ENCODE peak calls at places on chromosome 1, in nine cellular contexts. R is HCT116, J is neural progenitor cell, N is OCI-LY7, D is PC-3, Y is GM23338, O is MM.1S, Q is hepatocyte, B is SK-N-SH. U is an unnamed sample.

GRCh38 chr1:245962453-245962852 is 544.6 kb downstream of the SMYD3 start:
- DNase-seq in R (no peak), Y (no peak), J (no peak), D (no peak), N (no peak), O (no peak), B (no peak), Q (no peak), U (no peak)

GRCh38 chr1:230986976-230987375 is 8.1 kb downstream of the ARV1 start:
- DNase-seq in J (no peak), O (no peak), D (peak; percentile 77), Q (no peak), Y (no peak), N (no peak), R (no peak), B (no peak), U (peak; percentile 88)

GRCh38 chr1:160365325-160365724 is 1.5 kb upstream of the NHLH1 start:
- DNase-seq in B (no peak), Y (no peak), R (no peak), O (no peak), D (no peak), N (no peak), J (no peak), Q (no peak), U (no peak)

GRCh38 chr1:246155923-246156322 is 351.2 kb downstream of the SMYD3 start:
- DNase-seq in B (no peak), D (peak; percentile 76), J (no peak), Y (no peak), O (no peak), N (no peak), Q (no peak), R (no peak), U (peak; percentile 58)

GRCh38 chr1:162223488-162223887 is 153.2 kb downstream of the SPATA46 start:
- DNase-seq in Y (no peak), D (peak; percentile 25), R (no peak), B (no peak), N (no peak), O (no peak), Q (no peak), J (no peak), U (no peak)

GRCh38 chr1:40078512-40079333 is 18.3 kb downstream of the PPT1 start:
- DNase-seq in O (peak; percentile 52), J (peak; percentile 69), B (peak; percentile 70), R (peak; percentile 41), D (peak; percentile 86), N (peak; percentile 70), Q (peak; percentile 74), Y (peak; percentile 88), U (peak; percentile 64)

GRCh38 chr1:208455821-208456220 is 211.6 kb upstream of the PLXNA2 start:
- DNase-seq in N (no peak), J (peak; percentile 35), O (no peak), R (no peak), Q (no peak), B (no peak), Y (no peak), D (peak; percentile 70), U (peak; percentile 51)

GRCh38 chr1:52365091-52365745 is 787 bp downstream of the CC2D1B start:
- DNase-seq in O (peak; percentile 32), B (peak; percentile 48), N (peak; percentile 59), R (no peak), D (peak; percentile 53), Y (peak; percentile 49), J (peak; percentile 44), Q (peak; percentile 81), U (peak; percentile 82)

GRCh38 chr1:212611000-212611636 is 2.6 kb downstream of the ATF3 start:
- DNase-seq in N (no peak), D (no peak), Q (no peak), J (no peak), R (no peak), B (no peak), Y (no peak), O (no peak), U (no peak)

GRCh38 chr1:59701376-59701775 is 113.4 kb upstream of the HOOK1 start:
- DNase-seq in O (no peak), D (no peak), B (no peak), R (no peak), N (no peak), J (no peak), Q (no peak), Y (no peak), U (peak; percentile 58)

GRCh38 chr1:31897534-31898100 is 40.6 kb downstream of the PTP4A2 start:
- DNase-seq in N (no peak), Q (no peak), D (peak; percentile 21), Y (no peak), R (no peak), B (peak; percentile 55), J (no peak), O (no peak), U (no peak)

DNA sequence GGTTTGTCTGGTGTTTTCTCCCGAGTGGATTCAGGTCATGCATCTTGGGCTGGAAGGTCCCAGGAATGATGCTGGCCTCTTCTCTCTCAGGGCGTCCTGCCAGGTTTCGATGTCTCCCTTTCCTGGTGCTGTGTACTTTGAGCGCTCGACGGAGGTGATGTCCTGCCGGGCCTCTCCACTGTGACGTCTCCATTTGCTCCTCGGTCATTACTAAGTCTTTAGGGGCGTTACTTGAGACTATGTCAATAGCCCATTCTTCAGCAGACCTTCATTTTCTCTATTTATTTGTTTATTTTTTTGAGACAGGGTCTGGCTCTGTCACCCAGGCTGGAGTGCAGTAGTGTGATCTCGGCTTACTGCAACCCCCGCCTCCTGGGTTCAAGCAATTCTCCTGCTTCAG is 37.2 kb upstream of the TNFRSF1B start:
- DNase-seq in J (no peak), R (no peak), B (no peak), D (no peak), Q (no peak), N (no peak), Y (no peak), O (no peak), U (no peak)
- H3K4me2 ChIP-seq in J (no peak overlapping the region), R (no peak overlapping the region), B (no peak overlapping the region), D (no peak overlapping the region), Q (no peak overlapping the region), N (no peak overlapping the region), Y (no peak overlapping the region), O (no peak overlapping the region), U (no peak overlapping the region)

GRCh38 chr1:54442185-54442584 is 36.0 kb upstream of the SSBP3 start:
- DNase-seq in J (no peak), O (no peak), D (no peak), Y (no peak), R (no peak), Q (no peak), B (no peak), N (no peak), U (no peak)
- TF ChIP-seq EZH2phosphoT487 in J (no peak), O (no peak), D (no peak), Y (no peak), R (no peak), Q (no peak), B (no peak), N (no peak), U (no peak)

GRCh38 chr1:201834621-201835020 is 5.7 kb downstream of the IPO9 start:
- DNase-seq in N (no peak), R (no peak), B (no peak), J (no peak), D (no peak), Y (no peak), Q (no peak), O (no peak), U (no peak)
- H4K20me1 ChIP-seq in N (peaks cover 46% of the 10 kb centered on the region), R (peaks cover 14% of the 10 kb centered on the region), B (peaks cover 66% of the 10 kb centered on the region), J (peaks cover 99% of the 10 kb centered on the region), D (peaks cover 18% of the 10 kb centered on the region), Y (peaks cover 71% of the 10 kb centered on the region), Q (peaks cover 11% of the 10 kb centered on the region), O (peaks cover 65% of the 10 kb centered on the region), U (no peaks in the 10 kb centered on the region)

DNA sequence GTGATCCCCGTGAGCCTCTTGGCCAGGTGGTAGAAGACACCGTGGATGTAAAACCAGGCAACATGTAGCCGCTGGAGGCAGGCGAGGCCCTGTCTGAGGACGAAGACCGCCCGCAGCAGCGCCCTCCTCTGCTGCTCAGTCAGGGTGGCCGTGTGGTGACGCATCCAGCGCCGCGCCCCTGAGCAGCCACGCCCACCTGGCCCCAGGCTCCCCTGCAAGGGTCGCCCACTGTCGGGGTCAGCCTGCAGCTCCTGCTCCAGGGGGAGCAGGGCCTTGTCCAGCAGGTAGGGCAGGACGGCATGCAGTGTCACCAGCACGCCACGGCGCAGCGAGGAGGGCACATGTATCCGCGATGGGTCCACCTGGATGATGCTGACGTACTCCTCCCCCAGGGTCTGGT is 3.9 kb downstream of the PEX10 start:
- DNase-seq in D (no peak), R (no peak), J (no peak), Y (no peak), O (no peak), B (no peak), Q (no peak), N (no peak), U (no peak)
- H3K4me2 ChIP-seq in D (no peak overlapping the region), R (no peak overlapping the region), J (no peak overlapping the region), Y (no peak overlapping the region), O (no peak overlapping the region), B (no peak overlapping the region), Q (no peak overlapping the region), N (no peak overlapping the region), U (no peak overlapping the region)

GRCh38 chr1:89986020-89986419 is 8.9 kb upstream of the ZNF326 start:
- DNase-seq in R (no peak), J (no peak), Y (no peak), D (no peak), Q (no peak), B (peak; percentile 37), N (no peak), O (no peak), U (no peak)

GRCh38 chr1:89990976-89991831 is 3.7 kb upstream of the ZNF326 start:
- DNase-seq in Q (no peak), N (peak; percentile 16), O (no peak), R (no peak), Y (no peak), B (no peak), J (no peak), D (peak; percentile 50), U (peak; percentile 34)

GRCh38 chr1:89989791-89990190 is 5.1 kb upstream of the ZNF326 start:
- DNase-seq in Q (peak; percentile 79), R (no peak), D (peak; percentile 33), J (no peak), Y (peak; percentile 48), N (no peak), O (no peak), B (no peak), U (no peak)

GRCh38 chr1:89987170-89987819 is 7.6 kb upstream of the ZNF326 start:
- DNase-seq in O (peak; percentile 79), D (peak; percentile 88), J (peak; percentile 61), Q (peak; percentile 84), N (peak; percentile 81), Y (peak; percentile 85), R (peak; percentile 71), B (peak; percentile 81), U (peak; percentile 81)

GRCh38 chr1:89989099-89989498 is 5.8 kb upstream of the ZNF326 start:
- DNase-seq in O (no peak), Y (no peak), B (no peak), D (no peak), J (no peak), N (no peak), Q (no peak), R (no peak), U (no peak)
- TF ChIP-seq EZH2phosphoT487 in O (no peak), Y (no peak), B (no peak), D (no peak), J (no peak), N (no peak), Q (no peak), R (no peak), U (no peak)